ENCODE peak calls at places on chromosomes 13 and 19, in five cellular contexts. C, L, S, K and W are unnamed samples.
A peak's percentile ranks its signal among the peaks of the same experiment; 100 is the strongest.

GRCh38 chr13:100069278-100069677 is 19.6 kb upstream of the PCCA start:
- DNase-seq in C (no peak), L (no peak), S (no peak), K (no peak), W (no peak)

GRCh38 chr13:112619730-112620639 is 32.0 kb upstream of the TUBGCP3 start:
- DNase-seq in C (no peak), L (peak; percentile 38), S (no peak), K (peak; percentile 68), W (peak; percentile 67)

GRCh38 chr13:51275101-51275500 is 52.9 kb downstream of the FAM124A start:
- DNase-seq in C (no peak), L (no peak), S (no peak), K (no peak), W (no peak)

GRCh38 chr19:13954185-13954584 is 1.9 kb downstream of the DCAF15 start:
- DNase-seq in C (no peak), L (no peak), S (no peak), K (no peak), W (no peak)

GRCh38 chr13:51764184-51765141 is 39.5 kb downstream of the DHRS12 start:
- DNase-seq in C (peak; percentile 95), L (peak; percentile 77), S (peak; percentile 68), K (no peak), W (peak; percentile 93)

GRCh38 chr19:1266818-1267440 is 2.2 kb upstream of the CIRBP start:
- DNase-seq in C (peak; percentile 88), L (peak; percentile 83), S (peak; percentile 77), K (no peak), W (peak; percentile 67)

GRCh38 chr19:42097461-42097860 is 21.5 kb downstream of the ZNF574 start:
- DNase-seq in C (no peak), L (no peak), S (no peak), K (no peak), W (no peak)

GRCh38 chr13:79456051-79456450 is 24.9 kb upstream of the NDFIP2 start:
- DNase-seq in C (no peak), L (no peak), S (no peak), K (no peak), W (no peak)

GRCh38 chr13:93476175-93476574 is 249.6 kb downstream of the GPC6 start:
- DNase-seq in C (no peak), L (no peak), S (no peak), K (no peak), W (no peak)

GRCh38 chr19:15463865-15464371 is 426 bp downstream of the RASAL3 start:
- DNase-seq in C (no peak), L (no peak), S (peak; percentile 76), K (no peak), W (no peak)

GRCh38 chr13:98992355-98992754 is 14.5 kb upstream of the DOCK9 start:
- DNase-seq in C (no peak), L (no peak), S (no peak), K (no peak), W (no peak)

GRCh38 chr13:51793570-51794273 is 10.2 kb downstream of the DHRS12 start:
- DNase-seq in C (no peak), L (no peak), S (no peak), K (no peak), W (no peak)

GRCh38 chr13:106851251-106851650 is 283.3 kb upstream of the ARGLU1 start:
- DNase-seq in C (no peak), L (no peak), S (no peak), K (no peak), W (no peak)

GRCh38 chr13:29140277-29140676 is 320.1 kb downstream of the MTUS2 start:
- DNase-seq in C (no peak), L (peak; percentile 18), S (no peak), K (no peak), W (peak; percentile 83)

GRCh38 chr19:49271080-49271753 is 53.8 kb downstream of the SLC6A16 start:
- DNase-seq in C (no peak), L (no peak), S (no peak), K (no peak), W (no peak)

GRCh38 chr13:85313761-85314503 is 485.3 kb downstream of the SLITRK6 start:
- DNase-seq in C (no peak), L (no peak), S (no peak), K (peak; percentile 40), W (no peak)

GRCh38 chr19:9818175-9818733 is 625 bp downstream of the FBXL12 start:
- DNase-seq in C (no peak), L (no peak), S (no peak), K (no peak), W (no peak)

GRCh38 chr13:44257806-44258205 is 115.8 kb upstream of the SERP2 start:
- DNase-seq in C (no peak), L (no peak), S (no peak), K (no peak), W (no peak)

GRCh38 chr19:47369923-47370625 is 21.0 kb downstream of the DHX34 start:
- DNase-seq in C (no peak), L (no peak), S (no peak), K (no peak), W (no peak)

GRCh38 chr19:52786078-52786463 is 520 bp downstream of the ZNF600 start:
- DNase-seq in C (no peak), L (no peak), S (no peak), K (no peak), W (peak; percentile 20)

GRCh38 chr19:13011653-13012389 is 16.5 kb downstream of the NFIX start:
- DNase-seq in C (no peak), L (no peak), S (no peak), K (no peak), W (no peak)

GRCh38 chr13:78256479-78256878 is 337.8 kb upstream of the EDNRB start:
- DNase-seq in C (no peak), L (no peak), S (no peak), K (no peak), W (no peak)

GRCh38 chr13:66659291-66660012 is 570.7 kb downstream of the PCDH9 start:
- DNase-seq in C (no peak), L (no peak), S (no peak), K (no peak), W (no peak)

DNA sequence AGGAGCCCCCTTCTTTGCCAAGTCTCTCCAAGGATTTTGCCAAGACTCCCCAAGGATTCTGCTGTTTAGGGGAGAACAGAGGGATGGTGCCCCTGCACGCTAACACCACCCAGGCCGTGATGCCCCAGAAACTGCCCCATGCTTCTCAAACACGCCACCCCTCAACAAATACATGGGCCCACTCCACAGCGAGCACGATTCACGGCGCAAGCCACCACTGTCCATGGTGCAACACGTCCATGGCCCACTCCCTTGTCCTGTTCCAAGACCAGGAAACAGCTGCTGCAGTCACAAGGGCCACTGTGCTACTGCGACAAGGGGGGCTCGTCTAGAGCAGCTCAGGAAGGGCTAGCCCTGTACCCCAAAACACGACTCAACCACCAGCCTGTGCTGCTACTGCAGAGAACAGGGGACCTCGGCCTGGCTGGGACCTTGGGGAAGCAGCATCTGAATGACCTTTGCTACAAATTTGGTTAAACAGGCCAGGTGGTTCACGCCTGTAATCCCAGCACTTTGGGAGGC is 36.5 kb upstream of the ISYNA1 start:
- DNase-seq in C (no peak), L (no peak), S (no peak), K (no peak), W (no peak)
- TF ChIP-seq CTCF in C (no peak), L (no peak), S (no peak), K (no peak), W (no peak)

GRCh38 chr19:18110833-18111232 is 13.3 kb downstream of the MAST3 start:
- DNase-seq in C (no peak), L (no peak), S (no peak), K (no peak), W (peak; percentile 19)
- H3K4me1 ChIP-seq in C (peaks cover 13% of the 10 kb centered on the region), L (peaks cover 18% of the 10 kb centered on the region), S (peaks cover 7% of the 10 kb centered on the region), K (peaks cover 17% of the 10 kb centered on the region), W (peaks cover 9% of the 10 kb centered on the region)

GRCh38 chr19:44576843-44577565 is 36.4 kb upstream of the IGSF23 start:
- DNase-seq in C (no peak), L (no peak), S (peak; percentile 70), K (peak; percentile 78), W (peak; percentile 32)
- TF ChIP-seq CTCF in C (no peak), L (peak; percentile 71), S (peak; percentile 65), K (peak; percentile 90), W (peak; percentile 73)

DNA sequence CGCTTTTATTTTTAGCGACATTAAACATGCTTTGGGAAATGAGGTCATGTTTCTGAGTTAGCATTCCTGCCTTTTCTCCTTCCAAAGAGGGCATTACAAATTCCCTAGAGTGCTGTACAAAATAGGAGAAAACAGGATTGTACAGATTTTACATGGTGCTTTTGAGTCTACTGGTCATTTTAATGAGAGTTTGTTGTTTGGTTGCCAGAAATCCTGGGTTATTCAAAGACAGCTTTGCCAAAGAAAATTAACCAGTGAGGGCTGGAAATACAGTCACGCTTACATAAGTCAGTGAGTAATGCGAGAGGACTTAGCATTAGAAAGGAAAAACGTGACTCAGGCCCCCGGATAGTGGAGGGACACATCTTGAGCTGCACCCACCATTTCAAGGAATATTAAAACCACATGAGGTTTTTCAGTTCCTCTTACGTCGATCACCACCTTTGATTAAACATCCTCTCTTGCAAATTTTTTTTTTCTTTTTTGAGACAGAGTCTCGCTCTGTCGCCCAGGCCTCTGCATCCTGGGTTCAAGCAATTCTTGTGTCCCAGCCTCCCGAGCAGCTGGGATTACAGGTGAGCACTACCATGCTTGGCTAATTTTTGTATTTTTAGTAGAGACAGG is 55.4 kb downstream of the SACS start:
- DNase-seq in C (peak; percentile 68), L (no peak), S (peak; percentile 8), K (no peak), W (no peak)
- H3K4me1 ChIP-seq in C (peaks cover 20% of the 10 kb centered on the region), L (peaks cover 51% of the 10 kb centered on the region), S (no peaks in the 10 kb centered on the region), K (peaks cover 12% of the 10 kb centered on the region), W (peaks cover 4% of the 10 kb centered on the region)

GRCh38 chr13:96191367-96191766 is 101.5 kb downstream of the HS6ST3 start:
- DNase-seq in C (no peak), L (no peak), S (no peak), K (no peak), W (no peak)
- TF ChIP-seq CTCF in C (no peak), L (no peak), S (no peak), K (no peak), W (no peak)

GRCh38 chr19:39951686-39952085 is 17.3 kb upstream of the FCGBP start:
- DNase-seq in C (no peak), L (no peak), S (no peak), K (no peak), W (no peak)
- H3K4me1 ChIP-seq in C (no peaks in the 10 kb centered on the region), L (no peaks in the 10 kb centered on the region), S (peaks cover 16% of the 10 kb centered on the region), K (no peaks in the 10 kb centered on the region), W (no peaks in the 10 kb centered on the region)

DNA sequence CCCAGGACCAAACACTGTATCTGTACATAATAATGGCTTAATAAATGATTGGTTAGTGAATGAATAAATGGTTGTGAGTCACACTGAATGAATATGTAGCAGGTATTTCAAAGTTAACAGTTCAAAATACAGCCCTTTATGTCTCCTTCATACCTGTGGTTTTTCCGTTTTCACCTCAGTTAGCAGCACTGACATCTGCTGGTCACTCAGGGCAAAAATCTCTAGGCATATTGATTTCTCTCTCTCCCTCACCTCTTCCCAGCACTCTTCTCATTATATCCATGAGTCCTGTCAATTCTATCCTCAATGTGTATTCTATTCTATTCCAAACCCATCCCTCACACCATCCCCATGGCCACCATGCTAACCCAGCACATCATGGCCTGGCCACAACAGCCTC is 76.2 kb downstream of the PEG3 start:
- DNase-seq in C (no peak), L (no peak), S (no peak), K (no peak), W (no peak)
- TF ChIP-seq CTCF in C (no peak), L (no peak), S (no peak), K (no peak), W (no peak)

DNA sequence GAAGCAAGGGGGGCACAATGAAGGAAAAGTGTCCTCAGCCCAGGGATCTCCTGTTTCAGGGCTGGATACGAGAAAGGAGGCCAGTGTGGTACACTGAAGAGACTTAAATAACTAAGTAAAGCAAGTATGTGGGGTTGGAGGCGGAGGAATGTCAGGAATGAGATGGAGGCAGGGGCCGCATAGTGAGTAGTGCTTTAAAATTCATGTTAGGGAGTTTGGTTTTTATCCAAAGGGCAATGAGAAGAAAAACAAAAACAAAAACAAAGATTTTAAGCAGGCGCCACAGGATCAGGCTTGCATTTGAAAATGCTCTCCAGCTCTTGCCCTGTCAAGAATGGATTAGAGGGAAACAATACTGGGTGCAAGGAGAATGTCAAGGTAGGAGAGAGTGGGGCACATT is 273.4 kb downstream of the DCLK1 start:
- DNase-seq in C (no peak), L (no peak), S (no peak), K (no peak), W (no peak)
- H3K4me1 ChIP-seq in C (peaks cover 26% of the 10 kb centered on the region), L (peaks cover 28% of the 10 kb centered on the region), S (no peaks in the 10 kb centered on the region), K (no peaks in the 10 kb centered on the region), W (no peaks in the 10 kb centered on the region)